ENCODE peak calls at places on chromosomes 5 and 9, in five cellular contexts. W is K562, K is adrenal gland, Z is spleen, T is H9. G is an unnamed sample. For H3K4me1, the result is how much of the 10 kb centered on the place peaks cover.

GRCh38 chr5:72486371-72486770 is 20.8 kb downstream of the ZNF366 start:
- DNase-seq in W (no peak), K (no peak), Z (no peak), T (no peak), G (no peak)

GRCh38 chr5:41787257-41787656 is 83.0 kb downstream of the OXCT1 start:
- DNase-seq in W (no peak), K (no peak), Z (no peak), T (no peak), G (no peak)

GRCh38 chr9:136438909-136439549 is 616 bp downstream of the INPP5E start:
- DNase-seq in W (peak), K (no peak), Z (peak), T (peak), G (peak)

GRCh38 chr9:92600075-92600741 is 64.4 kb upstream of the ECM2 start:
- DNase-seq in W (no peak), K (no peak), Z (no peak), T (no peak), G (no peak)

GRCh38 chr9:129282308-129283211 is 104.5 kb upstream of the IER5L start:
- DNase-seq in W (no peak), K (no peak), Z (peak), T (peak), G (no peak)

GRCh38 chr9:86955554-86955953 is 8.2 kb upstream of the GAS1 start:
- DNase-seq in W (no peak), K (no peak), Z (no peak), T (no peak), G (no peak)

GRCh38 chr9:86545085-86545484 is 190.9 kb upstream of the TUT7 start:
- DNase-seq in W (no peak), K (no peak), Z (no peak), T (no peak), G (no peak)

GRCh38 chr9:129703667-129704355 is 38.4 kb downstream of the PRRX2 start:
- DNase-seq in W (no peak), K (no peak), Z (no peak), T (no peak), G (no peak)

GRCh38 chr5:57532513-57533497 is 50.2 kb upstream of the ACTBL2 start:
- DNase-seq in W (no peak), K (no peak), Z (no peak), T (no peak), G (no peak)

GRCh38 chr5:175219256-175219835 is 224.6 kb downstream of the DRD1 start:
- DNase-seq in W (no peak), K (no peak), Z (no peak), T (no peak), G (no peak)

GRCh38 chr5:2393556-2393955 is 357.9 kb downstream of the IRX2 start:
- DNase-seq in W (no peak), K (no peak), Z (peak), T (no peak), G (no peak)

GRCh38 chr5:10354048-10354872 is 765 bp downstream of the MARCHF6 start:
- DNase-seq in W (peak), K (peak), Z (no peak), T (no peak), G (peak)

GRCh38 chr5:42583322-42583721 is 160.1 kb downstream of the GHR start:
- DNase-seq in W (peak), K (peak), Z (no peak), T (peak), G (peak)

GRCh38 chr9:32404856-32405255 is 20.4 kb downstream of the ACO1 start:
- DNase-seq in W (no peak), K (no peak), Z (no peak), T (no peak), G (no peak)

GRCh38 chr9:123320814-123321213 is 35.2 kb upstream of the CRB2 start:
- DNase-seq in W (no peak), K (no peak), Z (no peak), T (no peak), G (no peak)

GRCh38 chr5:61332891-61333350 is 863 bp downstream of the ZSWIM6 start:
- DNase-seq in W (peak), K (peak), Z (peak), T (peak), G (peak)

GRCh38 chr5:71703941-71704340 is 15.1 kb upstream of the CARTPT start:
- DNase-seq in W (no peak), K (no peak), Z (no peak), T (peak), G (no peak)

GRCh38 chr5:12125895-12126294 is 221.6 kb upstream of the CTNND2 start:
- DNase-seq in W (no peak), K (no peak), Z (no peak), T (no peak), G (no peak)

GRCh38 chr9:37027582-37028424 is 6.3 kb downstream of the PAX5 start:
- DNase-seq in W (peak), K (peak), Z (peak), T (peak), G (peak)

GRCh38 chr9:83032065-83032625 is 30.8 kb downstream of the RASEF start:
- DNase-seq in W (no peak), K (no peak), Z (no peak), T (no peak), G (no peak)

GRCh38 chr5:179762781-179763176 is 30.2 kb downstream of the MAML1 start:
- DNase-seq in W (no peak), K (no peak), Z (no peak), T (no peak), G (no peak)

GRCh38 chr9:122936464-122936863 is 4.4 kb upstream of the RABGAP1 start:
- DNase-seq in W (no peak), K (no peak), Z (no peak), T (no peak), G (no peak)

GRCh38 chr9:115462623-115463022 is 344.7 kb upstream of the TNC start:
- DNase-seq in W (no peak), K (no peak), Z (no peak), T (no peak), G (no peak)

GRCh38 chr5:65482727-65483473 is 1.2 kb upstream of the ADAMTS6 start:
- DNase-seq in W (peak), K (no peak), Z (no peak), T (peak), G (no peak)

GRCh38 chr9:126763130-126763764 is 41.6 kb upstream of the ZBTB43 start:
- DNase-seq in W (peak), K (no peak), Z (no peak), T (peak), G (peak)

GRCh38 chr5:36363101-36363500 is 61.4 kb upstream of the RANBP3L start:
- DNase-seq in W (no peak), K (no peak), Z (no peak), T (peak), G (no peak)

GRCh38 chr9:137456864-137457405 is 2.2 kb downstream of the NSMF start:
- DNase-seq in W (no peak), K (peak), Z (no peak), T (no peak), G (no peak)

GRCh38 chr5:55140908-55141665 is 18.9 kb upstream of the GPX8 start:
- DNase-seq in W (no peak), K (no peak), Z (no peak), T (no peak), G (no peak)

GRCh38 chr9:137511758-137512463 is 38.3 kb downstream of the PNPLA7 start:
- DNase-seq in W (peak), K (no peak), Z (peak), T (no peak), G (no peak)

GRCh38 chr5:116671211-116671736 is 96.7 kb upstream of the SEMA6A start:
- DNase-seq in W (no peak), K (no peak), Z (no peak), T (no peak), G (no peak)

GRCh38 chr5:72618699-72619098 is 111.5 kb upstream of the ZNF366 start:
- DNase-seq in W (no peak), K (no peak), Z (no peak), T (no peak), G (no peak)

GRCh38 chr9:134624827-134625181 is 16.8 kb upstream of the COL5A1 start:
- DNase-seq in W (no peak), K (peak), Z (peak), T (peak), G (peak)

GRCh38 chr9:134396825-134397224 is 70.6 kb downstream of the RXRA start:
- DNase-seq in W (no peak), K (no peak), Z (peak), T (no peak), G (no peak)

GRCh38 chr5:95217881-95218280 is 67.0 kb downstream of the MCTP1 start:
- DNase-seq in W (no peak), K (no peak), Z (no peak), T (no peak), G (no peak)

DNA sequence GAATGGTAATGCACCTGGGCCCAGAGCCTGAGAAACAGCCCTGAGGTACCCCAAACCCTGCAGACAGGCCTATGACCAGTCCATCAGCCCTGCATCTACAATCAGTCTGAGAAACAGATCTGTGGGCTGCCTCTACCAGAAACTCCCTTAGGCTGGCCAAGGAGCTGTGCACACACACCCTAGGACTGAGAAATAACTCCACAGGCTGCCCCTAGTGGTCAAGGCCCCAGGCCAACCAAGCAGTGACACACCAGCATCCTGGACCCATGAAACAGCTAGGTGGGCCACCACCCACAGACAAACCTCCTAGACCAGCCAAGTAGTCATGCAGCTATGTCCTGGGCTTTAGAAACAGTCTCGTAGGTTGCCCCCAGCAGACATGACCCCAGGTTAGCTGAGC is 253.6 kb upstream of the VLDLR start:
- DNase-seq in W (peak), K (no peak), Z (no peak), T (peak), G (no peak)
- TF ChIP-seq CTCF in W (no peak), K (no peak), Z (no peak), T (peak), G (peak)

DNA sequence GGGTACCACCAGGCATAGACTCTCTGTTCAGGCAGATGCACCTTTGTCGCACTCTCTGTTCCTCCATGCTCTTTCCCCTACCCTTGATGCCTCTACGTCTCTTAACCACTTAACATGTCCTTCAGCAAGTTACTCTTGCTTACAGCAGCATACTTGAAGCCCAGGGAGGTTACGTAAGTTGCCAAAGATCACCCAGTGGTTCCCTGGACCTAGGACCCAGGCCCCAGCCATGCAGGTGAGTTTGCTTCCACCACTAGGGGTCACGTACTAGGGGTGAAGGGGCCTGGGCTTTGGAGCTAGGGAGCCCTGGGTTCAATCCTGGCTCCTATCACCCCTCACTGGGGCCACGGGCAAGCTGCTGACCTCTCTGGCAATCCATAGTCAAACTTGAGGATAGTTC is 8.9 kb downstream of the AKNA start:
- DNase-seq in W (no peak), K (no peak), Z (peak), T (no peak), G (no peak)
- H3K4me1 ChIP-seq in W (under half), K (under half), Z (half or more), T (under half), G (under half)

GRCh38 chr9:2199999-2200796 is 185.1 kb downstream of the SMARCA2 start:
- DNase-seq in W (no peak), K (no peak), Z (no peak), T (peak), G (no peak)
- TF ChIP-seq CTCF in W (no peak), K (no peak), Z (no peak), T (peak), G (peak)

DNA sequence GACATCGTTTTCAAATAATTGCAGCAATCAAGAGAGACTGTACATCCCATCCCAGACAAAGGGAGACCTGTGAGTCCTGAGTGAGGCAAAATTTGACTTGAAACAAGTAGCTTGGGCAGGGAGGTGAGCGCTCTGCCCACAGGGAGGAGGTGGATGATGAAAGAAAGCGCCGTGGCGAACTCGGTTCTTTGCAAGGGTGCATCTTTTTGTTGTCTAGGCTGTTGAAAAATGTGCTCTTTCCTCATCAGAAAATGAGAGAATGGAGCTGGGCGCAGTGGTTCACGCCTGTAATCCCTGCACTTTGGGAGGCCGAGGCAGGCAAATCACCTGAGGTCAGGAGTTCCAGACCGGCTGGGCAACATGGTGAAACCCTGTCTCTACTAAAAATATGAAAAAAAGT is 150.5 kb downstream of the GAPVD1 start:
- DNase-seq in W (no peak), K (no peak), Z (no peak), T (no peak), G (no peak)
- H3K4me1 ChIP-seq in W (half or more), K (under half), Z (under half), T (under half), G (under half)

GRCh38 chr9:12973702-12974101 is 198.9 kb downstream of the LURAP1L start:
- DNase-seq in W (no peak), K (no peak), Z (no peak), T (no peak), G (no peak)
- TF ChIP-seq CTCF in W (no peak), K (no peak), Z (no peak), T (no peak), G (no peak)

GRCh38 chr5:124580925-124581821 is 165.3 kb downstream of the ZNF608 start:
- DNase-seq in W (no peak), K (no peak), Z (no peak), T (peak), G (peak)
- H3K4me1 ChIP-seq in W (under half), K (under half), Z (under half), T (under half), G (under half)

GRCh38 chr5:471750-472058 is 28.7 kb downstream of the EXOC3 start:
- DNase-seq in W (no peak), K (no peak), Z (no peak), T (no peak), G (no peak)

GRCh38 chr5:470961-471749 is 28.2 kb downstream of the EXOC3 start:
- DNase-seq in W (no peak), K (no peak), Z (peak), T (no peak), G (no peak)

GRCh38 chr5:472076-472655 is 29.2 kb downstream of the EXOC3 start:
- DNase-seq in W (peak), K (no peak), Z (peak), T (no peak), G (peak)

GRCh38 chr5:468401-468800 is 25.4 kb downstream of the EXOC3 start:
- DNase-seq in W (no peak), K (no peak), Z (peak), T (no peak), G (no peak)

GRCh38 chr5:469752-470483 is 26.9 kb downstream of the EXOC3 start:
- DNase-seq in W (no peak), K (no peak), Z (peak), T (no peak), G (no peak)
- TF ChIP-seq CTCF in W (no peak), K (no peak), Z (no peak), T (peak), G (no peak)

GRCh38 chr9:34985311-34985899 is 4.1 kb upstream of the DNAJB5 start:
- DNase-seq in W (peak), K (no peak), Z (peak), T (peak), G (peak)
- H3K4me1 ChIP-seq in W (under half), K (under half), Z (half or more), T (under half), G (under half)

DNA sequence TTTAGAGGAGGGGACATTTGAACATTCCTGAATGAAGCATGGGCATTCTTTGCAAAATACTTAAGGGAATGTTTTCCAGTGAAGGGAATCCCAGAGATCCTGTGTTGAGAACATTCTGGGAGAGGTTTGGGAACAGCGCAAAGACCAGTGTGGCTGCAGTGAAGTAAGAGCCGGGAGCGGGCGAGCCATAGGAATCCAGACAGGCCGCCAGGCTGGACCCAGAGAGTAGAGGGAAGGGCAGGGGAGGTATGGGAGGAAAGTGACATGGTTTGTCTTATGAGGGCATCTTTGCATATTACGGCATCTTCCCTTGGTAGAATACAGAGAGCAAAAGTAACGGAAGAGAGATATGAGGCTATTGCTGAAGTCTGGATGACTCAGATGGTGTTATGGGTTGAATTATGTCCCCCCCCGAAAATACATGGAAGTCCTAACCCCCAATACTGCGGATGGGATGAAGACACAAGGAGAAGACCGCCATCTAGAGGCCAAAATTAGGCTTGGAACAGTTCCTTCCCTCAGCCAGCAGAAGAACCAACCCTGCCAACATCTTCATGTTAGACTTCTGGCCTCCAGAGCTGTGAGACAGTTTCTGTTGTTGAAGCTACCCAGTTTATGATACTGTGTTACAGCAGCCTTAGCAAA is 268.2 kb downstream of the MAST4 start:
- DNase-seq in W (peak), K (no peak), Z (no peak), T (no peak), G (peak)
- TF ChIP-seq CTCF in W (peak), K (peak), Z (peak), T (peak), G (peak)

DNA sequence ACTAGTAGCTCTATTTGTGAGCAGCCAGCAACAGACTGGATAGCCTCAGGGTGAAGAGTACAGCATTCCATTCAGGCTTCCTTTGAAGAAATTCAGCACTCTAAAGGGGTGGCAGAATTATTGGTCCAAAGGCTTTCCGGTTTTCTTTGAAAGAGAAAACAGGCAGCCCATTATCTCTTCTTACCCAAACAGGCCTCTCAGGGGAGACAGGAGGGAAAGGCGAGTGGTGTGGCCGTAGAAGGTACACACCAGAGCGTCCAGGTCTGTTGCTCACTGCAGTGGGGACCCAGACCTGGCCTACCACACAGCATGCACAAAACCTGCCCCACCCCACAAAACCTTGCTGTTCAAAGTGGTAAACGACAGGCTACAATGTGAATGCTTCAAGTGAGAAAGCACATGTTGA is 83.3 kb downstream of the ZNF608 start:
- DNase-seq in W (peak), K (no peak), Z (no peak), T (no peak), G (peak)
- H3K4me1 ChIP-seq in W (under half), K (under half), Z (under half), T (under half), G (half or more)